ENCODE peak calls at places on chromosomes 11 and 22, in eight cellular contexts. P is lower lobe of right lung, V is mammary epithelial cell, Q is ovary, W is WERI-Rb-1, E is esophagus muscularis mucosa, T is kidney, U is body of pancreas. D is an unnamed sample.

GRCh38 chr22:16866167-16866566 is 41.0 kb upstream of the XKR3 start:
- DNase-seq in P (no peak), V (no peak), Q (no peak), W (no peak), E (peak; percentile 86), T (no peak), U (no peak), D (peak; percentile 45)

GRCh38 chr11:61962213-61963015 is 5.0 kb downstream of the FTH1 start:
- DNase-seq in P (no peak), V (no peak), Q (peak; percentile 20), W (no peak), E (no peak), T (peak; percentile 47), U (no peak), D (peak; percentile 18)

GRCh38 chr11:73267122-73267846 is 4.9 kb upstream of the P2RY6 start:
- DNase-seq in P (no peak), V (no peak), Q (no peak), W (no peak), E (no peak), T (no peak), U (no peak), D (no peak)

GRCh38 chr22:41659941-41660340 is 28.7 kb downstream of the SNU13 start:
- DNase-seq in P (no peak), V (no peak), Q (no peak), W (no peak), E (no peak), T (no peak), U (no peak), D (no peak)

GRCh38 chr22:35733742-35734516 is 16.3 kb downstream of the APOL5 start:
- DNase-seq in P (no peak), V (no peak), Q (peak; percentile 32), W (no peak), E (no peak), T (no peak), U (peak; percentile 30), D (no peak)

GRCh38 chr11:110505514-110506284 is 76.0 kb downstream of the FDX1 start:
- DNase-seq in P (no peak), V (no peak), Q (no peak), W (no peak), E (peak; percentile 89), T (no peak), U (no peak), D (no peak)

GRCh38 chr11:120645639-120646038 is 134.1 kb downstream of the GRIK4 start:
- DNase-seq in P (no peak), V (no peak), Q (no peak), W (no peak), E (no peak), T (no peak), U (no peak), D (no peak)

GRCh38 chr11:104319396-104319795 is 155.4 kb upstream of the PDGFD start:
- DNase-seq in P (no peak), V (no peak), Q (no peak), W (no peak), E (no peak), T (no peak), U (no peak), D (no peak)

GRCh38 chr11:119363874-119364590 is 17.5 kb downstream of the USP2 start:
- DNase-seq in P (peak; percentile 70), V (no peak), Q (peak; percentile 80), W (peak; percentile 59), E (no peak), T (peak; percentile 87), U (peak; percentile 67), D (peak; percentile 73)

GRCh38 chr11:72433455-72434061 is 773 bp downstream of the CLPB start:
- DNase-seq in P (peak; percentile 55), V (no peak), Q (no peak), W (no peak), E (no peak), T (peak; percentile 53), U (no peak), D (no peak)

GRCh38 chr22:23282089-23282501 is 101.8 kb downstream of the BCR start:
- DNase-seq in P (peak; percentile 91), V (peak; percentile 95), Q (peak; percentile 67), W (no peak), E (no peak), T (peak; percentile 96), U (peak; percentile 89), D (peak; percentile 94)

GRCh38 chr11:96194571-96194970 is 148.4 kb downstream of the MAML2 start:
- DNase-seq in P (no peak), V (no peak), Q (no peak), W (no peak), E (no peak), T (no peak), U (no peak), D (no peak)

GRCh38 chr11:1862588-1863351 is 9.9 kb downstream of the LSP1 start:
- DNase-seq in P (peak; percentile 46), V (no peak), Q (no peak), W (no peak), E (no peak), T (peak; percentile 68), U (no peak), D (peak; percentile 91)

GRCh38 chr11:120546312-120547205 is 35.0 kb downstream of the GRIK4 start:
- DNase-seq in P (no peak), V (peak; percentile 96), Q (peak; percentile 89), W (peak; percentile 57), E (no peak), T (peak; percentile 94), U (peak; percentile 78), D (peak; percentile 96)

GRCh38 chr22:17205432-17205831 is 13.8 kb downstream of the ADA2 start:
- DNase-seq in P (no peak), V (no peak), Q (no peak), W (no peak), E (no peak), T (peak; percentile 2), U (no peak), D (no peak)

GRCh38 chr11:113249491-113249763 is 65.0 kb upstream of the TTC12 start:
- DNase-seq in P (no peak), V (no peak), Q (no peak), W (no peak), E (no peak), T (no peak), U (no peak), D (no peak)

GRCh38 chr22:37498289-37498909 is 12.2 kb upstream of the MFNG start:
- DNase-seq in P (no peak), V (no peak), Q (no peak), W (peak; percentile 83), E (no peak), T (no peak), U (peak; percentile 64), D (no peak)

GRCh38 chr11:78453140-78453935 is 35.7 kb upstream of the GAB2 start:
- DNase-seq in P (no peak), V (no peak), Q (no peak), W (no peak), E (no peak), T (no peak), U (no peak), D (no peak)

DNA sequence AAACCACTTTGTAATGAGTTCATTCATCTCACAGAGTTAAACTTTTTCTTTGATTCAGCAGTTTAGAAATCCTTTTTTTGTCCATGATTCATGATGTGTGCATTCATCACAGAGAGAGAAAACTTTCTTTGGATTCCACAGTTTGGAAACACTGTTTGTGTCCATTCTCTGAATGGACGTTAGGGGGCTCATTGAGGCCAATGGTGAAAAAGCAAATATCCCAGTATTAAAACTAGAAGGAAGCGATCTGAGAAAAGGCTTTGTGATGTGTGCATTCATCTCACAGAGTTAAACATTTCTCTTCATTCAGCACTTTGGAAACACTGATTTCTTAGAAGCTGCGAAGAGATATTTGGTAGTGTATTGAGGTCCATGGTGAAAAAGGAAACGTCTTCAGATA is 155.6 kb upstream of the TRIM48 start:
- DNase-seq in P (no peak), V (no peak), Q (no peak), W (no peak), E (no peak), T (no peak), U (no peak), D (no peak)
- H3K9me3 ChIP-seq in P (peaks cover 56% of the 10 kb centered on the region), V (peaks cover 13% of the 10 kb centered on the region), Q (no peaks in the 10 kb centered on the region), W (no peaks in the 10 kb centered on the region), E (no peaks in the 10 kb centered on the region), T (peaks cover 21% of the 10 kb centered on the region), U (no peaks in the 10 kb centered on the region), D (peaks cover 7% of the 10 kb centered on the region)

DNA sequence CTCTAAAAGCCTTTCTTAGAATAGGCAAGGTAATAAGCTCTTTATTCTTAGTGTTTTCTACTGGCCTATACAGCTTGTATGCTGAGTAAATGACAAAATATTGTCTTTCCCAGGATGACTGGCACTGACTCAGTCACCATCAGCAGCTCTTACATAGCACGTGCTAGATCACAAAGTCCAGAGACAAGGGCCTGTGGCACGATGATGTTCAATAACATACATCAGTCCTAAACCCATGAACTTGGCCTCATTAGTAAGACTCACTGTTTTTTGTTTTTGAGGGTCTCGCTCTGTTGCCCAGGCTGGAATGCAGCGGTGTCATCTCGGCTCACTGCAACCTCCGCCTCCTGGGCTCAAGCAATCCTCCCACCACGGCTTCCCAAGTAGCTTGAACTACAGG is 42.7 kb downstream of the CELF1 start:
- DNase-seq in P (no peak), V (peak; percentile 58), Q (no peak), W (no peak), E (no peak), T (no peak), U (no peak), D (no peak)
- TF ChIP-seq CTCF in P (no peak), V (no peak), Q (no peak), W (no peak), E (no peak), T (no peak), U (no peak), D (no peak)

GRCh38 chr22:46212195-46212594 is 37.9 kb downstream of the CDPF1 start:
- DNase-seq in P (no peak), V (no peak), Q (no peak), W (no peak), E (no peak), T (no peak), U (no peak), D (no peak)
- H3K9me3 ChIP-seq in P (peaks cover 10% of the 10 kb centered on the region), V (peaks cover 12% of the 10 kb centered on the region), Q (no peaks in the 10 kb centered on the region), W (no peaks in the 10 kb centered on the region), E (no peaks in the 10 kb centered on the region), T (no peaks in the 10 kb centered on the region), U (no peaks in the 10 kb centered on the region), D (peaks cover 7% of the 10 kb centered on the region)

GRCh38 chr11:29324328-29324727 is 692.5 kb downstream of the KCNA4 start:
- DNase-seq in P (no peak), V (no peak), Q (no peak), W (no peak), E (no peak), T (no peak), U (no peak), D (no peak)
- TF ChIP-seq CTCF in P (no peak), V (no peak), Q (no peak), W (no peak), E (no peak), T (no peak), U (no peak), D (no peak)

GRCh38 chr22:48534395-48534958 is 1293.2 kb downstream of the BRD1 start:
- DNase-seq in P (no peak), V (no peak), Q (no peak), W (no peak), E (no peak), T (no peak), U (peak; percentile 50), D (no peak)
- H3K9me3 ChIP-seq in P (no peaks in the 10 kb centered on the region), V (peaks cover 47% of the 10 kb centered on the region), Q (no peaks in the 10 kb centered on the region), W (no peaks in the 10 kb centered on the region), E (no peaks in the 10 kb centered on the region), T (no peaks in the 10 kb centered on the region), U (no peaks in the 10 kb centered on the region), D (no peaks in the 10 kb centered on the region)